ENCODE peak calls at places on chromosomes 7 and 10, in six cellular contexts. One of them, this sample, is unnamed. For H3K27me3 and H3K4me1, the result is how much of the 10 kb centered on the place peaks cover.

GRCh38 chr10:79981673-79982485 is 33.0 kb upstream of the SFTPD start:
- DNase-seq in K562: no peak
- DNase-seq in psoas muscle: peak
- DNase-seq in Peyer's patch: no peak
- DNase-seq in CD8-positive, alpha-beta memory T cell: no peak
- DNase-seq in mesenchymal stem cell: peak
- DNase-seq in this sample: peak

GRCh38 chr10:59285073-59285472 is 77.3 kb downstream of the FAM13C start:
- DNase-seq in K562: no peak
- DNase-seq in mesenchymal stem cell: no peak
- DNase-seq in CD8-positive, alpha-beta memory T cell: no peak
- DNase-seq in psoas muscle: no peak
- DNase-seq in Peyer's patch: no peak
- DNase-seq in this sample: no peak

GRCh38 chr7:4051696-4052095 is 630.4 kb upstream of the FOXK1 start:
- DNase-seq in Peyer's patch: no peak
- DNase-seq in CD8-positive, alpha-beta memory T cell: no peak
- DNase-seq in psoas muscle: no peak
- DNase-seq in K562: no peak
- DNase-seq in mesenchymal stem cell: no peak
- DNase-seq in this sample: no peak

GRCh38 chr10:30782543-30783461 is 153.2 kb upstream of the LYZL2 start:
- DNase-seq in psoas muscle: peak
- DNase-seq in mesenchymal stem cell: peak
- DNase-seq in K562: no peak
- DNase-seq in Peyer's patch: no peak
- DNase-seq in CD8-positive, alpha-beta memory T cell: no peak
- DNase-seq in this sample: no peak

GRCh38 chr10:75243426-75243825 is 7.7 kb upstream of the COMTD1 start:
- DNase-seq in K562: peak
- DNase-seq in CD8-positive, alpha-beta memory T cell: no peak
- DNase-seq in mesenchymal stem cell: no peak
- DNase-seq in Peyer's patch: no peak
- DNase-seq in psoas muscle: no peak
- DNase-seq in this sample: no peak

GRCh38 chr7:134458341-134458805 is 527 bp downstream of the AKR1B1 start:
- DNase-seq in K562: no peak
- DNase-seq in Peyer's patch: peak
- DNase-seq in mesenchymal stem cell: peak
- DNase-seq in psoas muscle: peak
- DNase-seq in CD8-positive, alpha-beta memory T cell: peak
- DNase-seq in this sample: peak

GRCh38 chr10:103350175-103350521 is 792 bp downstream of the PCGF6 start:
- DNase-seq in psoas muscle: no peak
- DNase-seq in K562: no peak
- DNase-seq in CD8-positive, alpha-beta memory T cell: no peak
- DNase-seq in Peyer's patch: no peak
- DNase-seq in mesenchymal stem cell: no peak
- DNase-seq in this sample: no peak

GRCh38 chr10:80186364-80187012 is 18.8 kb downstream of the ANXA11 start:
- DNase-seq in psoas muscle: peak
- DNase-seq in mesenchymal stem cell: no peak
- DNase-seq in CD8-positive, alpha-beta memory T cell: no peak
- DNase-seq in Peyer's patch: no peak
- DNase-seq in K562: peak
- DNase-seq in this sample: peak

GRCh38 chr7:105806592-105807266 is 69.7 kb downstream of the ATXN7L1 start:
- DNase-seq in K562: peak
- DNase-seq in CD8-positive, alpha-beta memory T cell: peak
- DNase-seq in Peyer's patch: peak
- DNase-seq in mesenchymal stem cell: peak
- DNase-seq in psoas muscle: no peak
- DNase-seq in this sample: no peak

GRCh38 chr7:16934947-16935742 is 53.4 kb upstream of the AGR3 start:
- DNase-seq in psoas muscle: no peak
- DNase-seq in K562: no peak
- DNase-seq in mesenchymal stem cell: no peak
- DNase-seq in Peyer's patch: peak
- DNase-seq in CD8-positive, alpha-beta memory T cell: no peak
- DNase-seq in this sample: no peak

GRCh38 chr7:1918881-1919525 is 248.9 kb downstream of the ELFN1 start:
- DNase-seq in mesenchymal stem cell: no peak
- DNase-seq in psoas muscle: no peak
- DNase-seq in CD8-positive, alpha-beta memory T cell: no peak
- DNase-seq in Peyer's patch: no peak
- DNase-seq in K562: no peak
- DNase-seq in this sample: peak

GRCh38 chr7:142787034-142787768 is 16.4 kb downstream of the PRSS2 start:
- DNase-seq in K562: no peak
- DNase-seq in mesenchymal stem cell: no peak
- DNase-seq in Peyer's patch: no peak
- DNase-seq in psoas muscle: no peak
- DNase-seq in CD8-positive, alpha-beta memory T cell: no peak
- DNase-seq in this sample: no peak

GRCh38 chr10:80471715-80472233 is 17.7 kb downstream of the TSPAN14 start:
- DNase-seq in CD8-positive, alpha-beta memory T cell: no peak
- DNase-seq in psoas muscle: no peak
- DNase-seq in K562: no peak
- DNase-seq in mesenchymal stem cell: no peak
- DNase-seq in Peyer's patch: peak
- DNase-seq in this sample: no peak

GRCh38 chr7:90708841-90709317 is 112.8 kb downstream of the CDK14 start:
- DNase-seq in mesenchymal stem cell: peak
- DNase-seq in psoas muscle: no peak
- DNase-seq in Peyer's patch: peak
- DNase-seq in CD8-positive, alpha-beta memory T cell: no peak
- DNase-seq in K562: no peak
- DNase-seq in this sample: no peak

GRCh38 chr7:78125884-78126283 is 327.3 kb downstream of the PHTF2 start:
- DNase-seq in K562: no peak
- DNase-seq in CD8-positive, alpha-beta memory T cell: no peak
- DNase-seq in Peyer's patch: no peak
- DNase-seq in mesenchymal stem cell: peak
- DNase-seq in psoas muscle: no peak
- DNase-seq in this sample: no peak

GRCh38 chr10:96271017-96271815 is at the start of gene BLNK:
- DNase-seq in psoas muscle: peak
- DNase-seq in Peyer's patch: peak
- DNase-seq in CD8-positive, alpha-beta memory T cell: no peak
- DNase-seq in mesenchymal stem cell: peak
- DNase-seq in K562: no peak
- DNase-seq in this sample: peak

GRCh38 chr7:105885386-105886111 is 9.2 kb upstream of the ATXN7L1 start:
- DNase-seq in CD8-positive, alpha-beta memory T cell: no peak
- DNase-seq in mesenchymal stem cell: peak
- DNase-seq in K562: no peak
- DNase-seq in Peyer's patch: no peak
- DNase-seq in psoas muscle: no peak
- DNase-seq in this sample: no peak

GRCh38 chr7:6395898-6396582 is 51.7 kb downstream of the DAGLB start:
- DNase-seq in CD8-positive, alpha-beta memory T cell: no peak
- DNase-seq in Peyer's patch: no peak
- DNase-seq in psoas muscle: no peak
- DNase-seq in K562: no peak
- DNase-seq in mesenchymal stem cell: no peak
- DNase-seq in this sample: peak

GRCh38 chr7:100493476-100494264 is 9.9 kb downstream of the NYAP1 start:
- DNase-seq in psoas muscle: no peak
- DNase-seq in Peyer's patch: peak
- DNase-seq in CD8-positive, alpha-beta memory T cell: peak
- DNase-seq in K562: peak
- DNase-seq in mesenchymal stem cell: peak
- DNase-seq in this sample: peak

GRCh38 chr7:129530881-129531391 is 28.6 kb downstream of the SMKR1 start:
- DNase-seq in psoas muscle: no peak
- DNase-seq in Peyer's patch: no peak
- DNase-seq in CD8-positive, alpha-beta memory T cell: no peak
- DNase-seq in mesenchymal stem cell: peak
- DNase-seq in K562: no peak
- DNase-seq in this sample: no peak

GRCh38 chr10:91708174-91708861 is 75.4 kb upstream of the PPP1R3C start:
- DNase-seq in mesenchymal stem cell: no peak
- DNase-seq in Peyer's patch: no peak
- DNase-seq in K562: no peak
- DNase-seq in psoas muscle: no peak
- DNase-seq in CD8-positive, alpha-beta memory T cell: no peak
- DNase-seq in this sample: no peak

GRCh38 chr7:122316467-122317394 is 12.2 kb upstream of the FEZF1 start:
- DNase-seq in K562: no peak
- DNase-seq in CD8-positive, alpha-beta memory T cell: no peak
- DNase-seq in psoas muscle: no peak
- DNase-seq in Peyer's patch: no peak
- DNase-seq in mesenchymal stem cell: no peak
- DNase-seq in this sample: no peak

GRCh38 chr10:77661674-77662073 is 24.1 kb upstream of the KCNMA1 start:
- DNase-seq in mesenchymal stem cell: no peak
- DNase-seq in psoas muscle: no peak
- DNase-seq in CD8-positive, alpha-beta memory T cell: no peak
- DNase-seq in K562: no peak
- DNase-seq in Peyer's patch: no peak
- DNase-seq in this sample: no peak

GRCh38 chr7:28183627-28184026 is 3.0 kb upstream of the JAZF1 start:
- DNase-seq in mesenchymal stem cell: no peak
- DNase-seq in K562: no peak
- DNase-seq in Peyer's patch: no peak
- DNase-seq in psoas muscle: no peak
- DNase-seq in CD8-positive, alpha-beta memory T cell: no peak
- DNase-seq in this sample: no peak

GRCh38 chr10:5461914-5462840 is 37.2 kb downstream of the CALML5 start:
- DNase-seq in CD8-positive, alpha-beta memory T cell: no peak
- DNase-seq in Peyer's patch: no peak
- DNase-seq in psoas muscle: no peak
- DNase-seq in mesenchymal stem cell: no peak
- DNase-seq in K562: peak
- DNase-seq in this sample: no peak

GRCh38 chr7:117863618-117864017 is 9.6 kb downstream of the CTTNBP2 start:
- DNase-seq in CD8-positive, alpha-beta memory T cell: no peak
- DNase-seq in K562: no peak
- DNase-seq in Peyer's patch: no peak
- DNase-seq in mesenchymal stem cell: no peak
- DNase-seq in psoas muscle: no peak
- DNase-seq in this sample: no peak

DNA sequence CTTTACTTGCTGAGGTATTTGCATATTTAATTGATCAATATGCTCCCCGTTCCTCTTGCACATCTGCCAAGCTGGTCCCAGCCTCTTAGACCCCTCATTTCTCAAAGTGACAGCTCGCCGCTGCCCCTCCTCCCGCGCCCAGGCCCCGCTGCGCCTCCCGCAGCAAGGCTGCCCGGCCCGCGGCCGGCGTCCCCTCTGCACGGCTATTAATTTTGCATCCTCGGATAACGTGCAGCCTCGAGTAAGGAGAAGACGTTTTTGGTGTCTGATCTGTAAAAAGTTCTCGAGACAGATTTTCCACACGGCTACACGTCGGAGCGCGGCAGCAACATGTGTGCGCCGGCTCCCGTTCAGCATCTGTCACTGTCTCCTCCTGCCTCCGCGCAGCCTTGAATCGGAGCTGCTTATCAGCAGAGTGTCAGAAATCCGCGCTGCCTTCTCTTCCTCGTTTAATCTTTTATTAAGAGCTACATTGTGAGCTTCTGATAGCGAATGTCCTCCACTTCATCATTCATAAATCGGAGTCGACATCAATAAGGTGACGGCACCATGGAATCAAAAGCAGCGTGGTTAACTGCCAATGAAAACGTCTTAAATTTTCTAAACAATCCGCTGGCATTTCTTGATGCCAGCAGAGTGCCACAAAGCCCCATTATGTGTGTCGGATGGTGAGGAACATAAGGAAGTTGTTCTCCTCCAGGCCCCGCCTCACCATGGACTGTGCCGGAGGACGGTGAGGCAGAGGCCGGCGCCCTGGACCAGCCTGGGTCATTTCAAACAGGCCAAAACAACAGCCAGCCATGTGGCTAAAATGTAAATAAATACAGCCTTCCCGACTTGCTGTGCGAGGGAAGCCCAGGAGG is 65.1 kb downstream of the EBF3 start:
- DNase-seq in CD8-positive, alpha-beta memory T cell: no peak
- DNase-seq in mesenchymal stem cell: no peak
- DNase-seq in psoas muscle: no peak
- DNase-seq in Peyer's patch: peak
- DNase-seq in K562: no peak
- DNase-seq in this sample: no peak
- H3K27me3 ChIP-seq in CD8-positive, alpha-beta memory T cell: under half
- H3K27me3 ChIP-seq in mesenchymal stem cell: under half
- H3K27me3 ChIP-seq in psoas muscle: under half
- H3K27me3 ChIP-seq in Peyer's patch: under half
- H3K27me3 ChIP-seq in K562: half or more
- H3K27me3 ChIP-seq in this sample: half or more

DNA sequence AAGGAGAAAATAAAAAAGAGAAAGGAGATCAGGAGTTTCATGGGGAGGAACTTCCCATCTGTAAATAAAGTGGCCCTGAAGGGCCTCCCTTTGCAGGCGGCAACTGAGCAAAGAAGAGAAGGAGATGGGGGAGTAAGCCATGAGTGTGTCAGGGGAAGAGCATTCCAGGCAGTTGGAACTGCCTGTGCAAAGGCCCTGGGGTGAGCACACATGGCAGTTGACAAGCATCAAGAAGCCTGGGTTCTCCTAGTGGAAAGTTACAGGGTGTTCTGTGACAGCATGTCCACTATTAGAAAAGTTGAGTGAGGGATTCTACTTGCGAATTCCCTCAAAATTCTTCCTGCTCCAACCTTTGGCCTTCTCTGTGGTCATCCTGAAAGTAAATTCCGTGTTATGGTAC is 30.9 kb downstream of the TSPAN15 start:
- DNase-seq in CD8-positive, alpha-beta memory T cell: no peak
- DNase-seq in K562: no peak
- DNase-seq in Peyer's patch: no peak
- DNase-seq in psoas muscle: no peak
- DNase-seq in mesenchymal stem cell: no peak
- DNase-seq in this sample: no peak
- H3K4me1 ChIP-seq in CD8-positive, alpha-beta memory T cell: under half
- H3K4me1 ChIP-seq in K562: under half
- H3K4me1 ChIP-seq in Peyer's patch: under half
- H3K4me1 ChIP-seq in psoas muscle: half or more
- H3K4me1 ChIP-seq in mesenchymal stem cell: under half
- H3K4me1 ChIP-seq in this sample: under half

DNA sequence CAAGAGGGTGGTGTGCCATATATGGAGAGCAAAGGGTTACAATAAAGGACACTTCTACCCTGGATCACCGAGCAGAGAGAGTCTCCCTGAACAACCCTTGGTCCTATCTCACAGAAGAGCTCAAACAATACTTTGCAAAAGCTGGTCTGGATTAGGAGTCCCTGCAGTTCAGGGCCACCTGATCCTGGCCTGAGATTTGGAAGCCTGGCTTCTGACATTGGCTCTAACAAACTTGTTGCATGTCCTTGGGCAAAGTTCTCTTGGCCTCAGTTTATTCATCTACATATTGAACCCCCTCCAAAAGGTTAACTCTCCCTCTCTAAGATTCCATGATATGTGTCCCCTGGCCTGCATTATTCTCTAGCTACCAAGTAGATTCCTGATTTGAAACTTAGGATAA is 1.7 kb downstream of the RBP4 start:
- DNase-seq in Peyer's patch: no peak
- DNase-seq in CD8-positive, alpha-beta memory T cell: no peak
- DNase-seq in K562: no peak
- DNase-seq in psoas muscle: no peak
- DNase-seq in mesenchymal stem cell: no peak
- DNase-seq in this sample: no peak
- H3K27me3 ChIP-seq in Peyer's patch: under half
- H3K27me3 ChIP-seq in CD8-positive, alpha-beta memory T cell: under half
- H3K27me3 ChIP-seq in K562: under half
- H3K27me3 ChIP-seq in psoas muscle: under half
- H3K27me3 ChIP-seq in mesenchymal stem cell: under half
- H3K27me3 ChIP-seq in this sample: under half

GRCh38 chr7:155299539-155300202 is 2.0 kb downstream of the INSIG1 start:
- DNase-seq in mesenchymal stem cell: peak
- DNase-seq in psoas muscle: no peak
- DNase-seq in Peyer's patch: no peak
- DNase-seq in K562: no peak
- DNase-seq in CD8-positive, alpha-beta memory T cell: no peak
- DNase-seq in this sample: no peak
- H3K4me1 ChIP-seq in mesenchymal stem cell: under half
- H3K4me1 ChIP-seq in psoas muscle: under half
- H3K4me1 ChIP-seq in Peyer's patch: under half
- H3K4me1 ChIP-seq in K562: under half
- H3K4me1 ChIP-seq in CD8-positive, alpha-beta memory T cell: under half
- H3K4me1 ChIP-seq in this sample: under half

This sample was measured in lower lobe of right lung.